ENCODE peak calls at places on chromosomes 4 and X, in four cellular contexts. One of them, this sample, is unnamed.

GRCh38 chr4:184348311-184349233 is 125.8 kb downstream of the IRF2 start:
- DNase-seq in upper lobe of right lung: no peak
- DNase-seq in mucosa of descending colon: peak; percentile 78
- DNase-seq in thyroid gland: no peak
- DNase-seq in this sample: peak; percentile 92

GRCh38 chr4:26459054-26459755 is 31.1 kb downstream of the CCKAR start:
- DNase-seq in upper lobe of right lung: no peak
- DNase-seq in mucosa of descending colon: no peak
- DNase-seq in thyroid gland: no peak
- DNase-seq in this sample: no peak

GRCh38 chr4:138766332-138766731 is 249.2 kb upstream of the NOCT start:
- DNase-seq in upper lobe of right lung: no peak
- DNase-seq in mucosa of descending colon: no peak
- DNase-seq in thyroid gland: no peak
- DNase-seq in this sample: no peak

GRCh38 chrX:8139713-8140112 is 31.4 kb downstream of the VCX2 start:
- DNase-seq in upper lobe of right lung: no peak
- DNase-seq in mucosa of descending colon: no peak
- DNase-seq in thyroid gland: peak; percentile 54
- DNase-seq in this sample: no peak

GRCh38 chr4:41060352-41061318 is 153.7 kb downstream of the APBB2 start:
- DNase-seq in upper lobe of right lung: no peak
- DNase-seq in mucosa of descending colon: no peak
- DNase-seq in thyroid gland: no peak
- DNase-seq in this sample: no peak

GRCh38 chr4:42293967-42294822 is 103.1 kb upstream of the SHISA3 start:
- DNase-seq in upper lobe of right lung: no peak
- DNase-seq in mucosa of descending colon: no peak
- DNase-seq in thyroid gland: no peak
- DNase-seq in this sample: no peak

GRCh38 chr4:109977854-109978501 is 65.3 kb downstream of the EGF start:
- DNase-seq in upper lobe of right lung: no peak
- DNase-seq in mucosa of descending colon: no peak
- DNase-seq in thyroid gland: no peak
- DNase-seq in this sample: no peak

GRCh38 chr4:2937146-2937857 is 25.9 kb downstream of the NOP14 start:
- DNase-seq in upper lobe of right lung: peak; percentile 90
- DNase-seq in mucosa of descending colon: peak; percentile 51
- DNase-seq in thyroid gland: no peak
- DNase-seq in this sample: no peak

GRCh38 chrX:40174594-40175415 is 77.0 kb upstream of the BCOR start:
- DNase-seq in upper lobe of right lung: peak; percentile 76
- DNase-seq in mucosa of descending colon: peak; percentile 71
- DNase-seq in thyroid gland: peak; percentile 48
- DNase-seq in this sample: peak; percentile 61

GRCh38 chrX:11185861-11186260 is 74.7 kb downstream of the HCCS start:
- DNase-seq in upper lobe of right lung: no peak
- DNase-seq in mucosa of descending colon: no peak
- DNase-seq in thyroid gland: no peak
- DNase-seq in this sample: no peak

GRCh38 chrX:11180571-11180970 is 69.4 kb downstream of the HCCS start:
- DNase-seq in upper lobe of right lung: no peak
- DNase-seq in mucosa of descending colon: no peak
- DNase-seq in thyroid gland: no peak
- DNase-seq in this sample: no peak
- H3K4me1 ChIP-seq in upper lobe of right lung: no peaks in the 10 kb centered on the region
- H3K4me1 ChIP-seq in mucosa of descending colon: no peaks in the 10 kb centered on the region
- H3K4me1 ChIP-seq in thyroid gland: no peaks in the 10 kb centered on the region
- H3K4me1 ChIP-seq in this sample: no peaks in the 10 kb centered on the region

GRCh38 chrX:151753313-151754041 is 18.9 kb downstream of the CNGA2 start:
- DNase-seq in upper lobe of right lung: peak; percentile 69
- DNase-seq in mucosa of descending colon: no peak
- DNase-seq in thyroid gland: peak; percentile 55
- DNase-seq in this sample: peak; percentile 56
- TF ChIP-seq CTCF in upper lobe of right lung: peak; percentile 73
- TF ChIP-seq CTCF in mucosa of descending colon: peak; percentile 49
- TF ChIP-seq CTCF in thyroid gland: peak; percentile 71
- TF ChIP-seq CTCF in this sample: peak; percentile 79

DNA sequence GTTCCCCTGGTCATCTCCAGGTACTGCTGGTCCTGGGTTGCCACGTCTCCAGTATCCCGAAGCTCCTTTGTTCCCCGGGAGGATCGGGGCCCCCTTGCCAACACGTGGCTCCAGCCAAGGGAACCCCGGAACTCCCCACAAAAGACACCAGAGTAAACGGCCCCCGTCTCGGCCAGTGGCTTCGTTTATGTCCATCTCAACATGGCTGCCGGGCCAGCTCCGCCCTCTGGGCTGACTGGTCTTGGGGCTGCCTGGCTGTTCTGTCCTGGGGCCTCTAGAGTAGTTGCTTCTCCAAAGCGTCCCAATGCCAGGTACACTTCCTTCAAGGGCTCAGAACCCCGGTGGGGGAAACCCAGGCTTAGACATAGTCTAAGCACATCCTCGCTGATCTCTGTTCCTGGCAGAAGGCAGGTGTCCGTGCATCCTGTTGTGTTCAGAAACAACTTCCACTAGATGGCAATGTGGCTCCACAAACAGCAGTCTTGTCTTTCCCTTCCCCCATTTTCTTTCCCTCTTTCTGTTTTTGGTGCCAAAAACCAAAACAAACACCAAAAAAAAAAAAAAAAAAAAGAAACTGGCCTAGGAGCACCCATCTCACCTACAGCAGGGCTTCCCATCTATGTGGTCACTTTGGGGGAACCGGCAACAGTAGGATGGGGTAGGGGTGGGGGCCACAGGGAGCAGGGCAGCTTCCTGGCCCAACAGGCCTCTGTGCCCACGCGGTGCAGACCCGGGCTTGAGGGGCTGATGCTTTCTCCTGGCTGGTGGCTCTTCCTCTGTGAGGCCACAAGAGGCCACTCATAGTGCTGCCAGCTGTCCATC is 35.3 kb downstream of the NBDY start:
- DNase-seq in upper lobe of right lung: no peak
- DNase-seq in mucosa of descending colon: peak; percentile 83
- DNase-seq in thyroid gland: peak; percentile 42
- DNase-seq in this sample: peak; percentile 44
- H3K4me3 ChIP-seq in upper lobe of right lung: no peak overlapping the region
- H3K4me3 ChIP-seq in mucosa of descending colon: no peak overlapping the region
- H3K4me3 ChIP-seq in thyroid gland: no peak overlapping the region
- H3K4me3 ChIP-seq in this sample: no peak overlapping the region

GRCh38 chr4:55016131-55016530 is 109.3 kb downstream of the KDR start:
- DNase-seq in upper lobe of right lung: no peak
- DNase-seq in mucosa of descending colon: no peak
- DNase-seq in thyroid gland: no peak
- DNase-seq in this sample: no peak
- H3K4me1 ChIP-seq in upper lobe of right lung: no peaks in the 10 kb centered on the region
- H3K4me1 ChIP-seq in mucosa of descending colon: no peaks in the 10 kb centered on the region
- H3K4me1 ChIP-seq in thyroid gland: peaks cover 6% of the 10 kb centered on the region
- H3K4me1 ChIP-seq in this sample: peaks cover 15% of the 10 kb centered on the region

GRCh38 chrX:69085826-69086225 is 79.4 kb downstream of the PJA1 start:
- DNase-seq in upper lobe of right lung: no peak
- DNase-seq in mucosa of descending colon: no peak
- DNase-seq in thyroid gland: no peak
- DNase-seq in this sample: no peak
- TF ChIP-seq CTCF in upper lobe of right lung: no peak
- TF ChIP-seq CTCF in mucosa of descending colon: no peak
- TF ChIP-seq CTCF in thyroid gland: no peak
- TF ChIP-seq CTCF in this sample: no peak

DNA sequence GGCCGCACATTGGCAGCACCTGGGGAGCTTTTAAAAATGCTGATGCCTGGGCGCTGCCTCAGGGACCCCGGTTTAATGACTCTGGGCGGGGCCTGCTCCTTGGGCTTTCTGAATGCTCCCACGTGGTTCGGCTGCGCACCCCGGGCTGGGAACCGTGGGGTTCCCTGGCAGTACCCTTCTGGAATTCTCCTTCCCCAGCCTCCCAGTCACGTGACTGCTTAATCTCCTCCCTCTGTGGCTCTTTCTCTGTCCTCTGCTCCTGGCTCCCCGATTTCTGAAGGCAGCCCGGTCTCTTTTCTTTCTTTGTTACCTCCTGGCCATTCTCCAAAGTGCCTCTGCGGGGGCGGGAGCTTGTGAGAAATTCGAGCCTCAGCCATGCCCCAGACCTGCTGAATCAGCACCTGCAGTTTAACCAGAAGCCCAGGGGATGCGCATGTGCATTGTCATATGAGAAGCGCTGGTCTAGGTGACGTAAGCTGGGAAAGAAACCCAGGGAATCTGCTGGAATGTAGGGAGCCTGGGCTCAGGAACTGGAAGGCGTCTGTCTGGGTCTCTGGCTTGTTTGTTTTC is 16.6 kb downstream of the CLCN4 start:
- DNase-seq in upper lobe of right lung: no peak
- DNase-seq in mucosa of descending colon: no peak
- DNase-seq in thyroid gland: peak; percentile 80
- DNase-seq in this sample: peak; percentile 41
- H3K4me3 ChIP-seq in upper lobe of right lung: no peak overlapping the region
- H3K4me3 ChIP-seq in mucosa of descending colon: no peak overlapping the region
- H3K4me3 ChIP-seq in thyroid gland: no peak overlapping the region
- H3K4me3 ChIP-seq in this sample: no peak overlapping the region

DNA sequence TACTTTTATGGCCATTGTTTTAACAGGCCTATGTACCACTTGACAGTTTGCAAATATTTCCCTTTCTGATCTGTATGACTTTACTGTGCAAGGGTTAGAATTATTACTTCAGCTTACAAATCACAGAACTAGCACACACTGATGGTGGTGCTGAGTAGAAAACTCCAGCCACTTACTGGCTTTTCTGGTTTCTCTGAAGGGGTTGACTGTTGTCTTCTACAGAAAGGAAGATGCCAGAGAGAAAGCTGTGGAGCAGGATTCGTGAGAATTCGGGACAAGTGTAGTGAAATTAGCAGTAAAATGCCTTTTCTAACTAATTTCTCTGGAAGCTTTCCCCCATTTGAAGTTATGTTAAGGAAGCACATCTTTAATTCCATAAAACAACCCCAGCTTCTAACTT is 46.6 kb upstream of the GK2 start:
- DNase-seq in upper lobe of right lung: no peak
- DNase-seq in mucosa of descending colon: no peak
- DNase-seq in thyroid gland: no peak
- DNase-seq in this sample: no peak
- H3K4me1 ChIP-seq in upper lobe of right lung: no peaks in the 10 kb centered on the region
- H3K4me1 ChIP-seq in mucosa of descending colon: no peaks in the 10 kb centered on the region
- H3K4me1 ChIP-seq in thyroid gland: no peaks in the 10 kb centered on the region
- H3K4me1 ChIP-seq in this sample: no peaks in the 10 kb centered on the region

GRCh38 chr4:44736900-44737299 is 10.5 kb upstream of the GNPDA2 start:
- DNase-seq in upper lobe of right lung: no peak
- DNase-seq in mucosa of descending colon: no peak
- DNase-seq in thyroid gland: no peak
- DNase-seq in this sample: no peak

GRCh38 chr4:44740201-44740600 is 13.8 kb upstream of the GNPDA2 start:
- DNase-seq in upper lobe of right lung: no peak
- DNase-seq in mucosa of descending colon: no peak
- DNase-seq in thyroid gland: no peak
- DNase-seq in this sample: no peak

GRCh38 chr4:44738615-44739014 is 12.3 kb upstream of the GNPDA2 start:
- DNase-seq in upper lobe of right lung: no peak
- DNase-seq in mucosa of descending colon: no peak
- DNase-seq in thyroid gland: no peak
- DNase-seq in this sample: no peak
- TF ChIP-seq CTCF in upper lobe of right lung: peak; percentile 33
- TF ChIP-seq CTCF in mucosa of descending colon: no peak
- TF ChIP-seq CTCF in thyroid gland: no peak
- TF ChIP-seq CTCF in this sample: no peak

DNA sequence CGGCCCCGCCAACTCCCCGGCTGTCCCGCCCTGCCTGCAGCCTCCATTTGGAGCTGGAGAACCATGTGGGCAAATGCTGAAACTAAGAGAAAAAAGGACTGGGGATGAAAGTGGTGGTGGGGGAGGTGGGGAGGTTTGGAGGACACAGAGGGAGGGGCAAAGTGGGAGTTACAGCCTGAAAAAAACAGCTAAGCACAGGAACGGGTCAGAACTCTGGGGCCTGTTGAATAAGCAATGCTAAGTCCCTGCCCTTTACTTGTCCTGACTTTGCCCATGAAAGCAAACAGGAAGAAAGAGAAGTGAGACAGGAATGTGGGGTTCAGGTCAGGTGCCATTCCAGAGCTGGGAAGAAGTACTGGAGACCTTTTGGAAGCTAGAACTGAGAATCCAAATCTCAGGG is 3.4 kb upstream of the GSX2 start:
- DNase-seq in upper lobe of right lung: no peak
- DNase-seq in mucosa of descending colon: no peak
- DNase-seq in thyroid gland: no peak
- DNase-seq in this sample: no peak
- H3K4me3 ChIP-seq in upper lobe of right lung: no peak overlapping the region
- H3K4me3 ChIP-seq in mucosa of descending colon: no peak overlapping the region
- H3K4me3 ChIP-seq in thyroid gland: no peak overlapping the region
- H3K4me3 ChIP-seq in this sample: no peak overlapping the region

This sample was measured in Caco-2.